ENCODE peak calls at places on chromosome 1, in nine cellular contexts. One of them, this sample, is unnamed.

GRCh38 chr1:99756598-99756997 is 9.8 kb downstream of the FRRS1 start:
- DNase-seq in tibial nerve: no peak
- DNase-seq in EL: peak
- DNase-seq in GM19239: no peak
- DNase-seq in B cell: no peak
- DNase-seq in substantia nigra: no peak
- DNase-seq in M059J: peak
- DNase-seq in NCI-H460: no peak
- DNase-seq in stomach: no peak
- DNase-seq in this sample: no peak

GRCh38 chr1:48003741-48004503 is 6.7 kb upstream of the TRABD2B start:
- DNase-seq in tibial nerve: no peak
- DNase-seq in EL: no peak
- DNase-seq in GM19239: no peak
- DNase-seq in B cell: no peak
- DNase-seq in substantia nigra: no peak
- DNase-seq in M059J: no peak
- DNase-seq in NCI-H460: no peak
- DNase-seq in stomach: no peak
- DNase-seq in this sample: no peak

GRCh38 chr1:15017105-15017504 is 136.4 kb upstream of the TMEM51 start:
- DNase-seq in tibial nerve: no peak
- DNase-seq in EL: no peak
- DNase-seq in GM19239: no peak
- DNase-seq in B cell: no peak
- DNase-seq in substantia nigra: no peak
- DNase-seq in M059J: no peak
- DNase-seq in NCI-H460: no peak
- DNase-seq in stomach: no peak
- DNase-seq in this sample: no peak

GRCh38 chr1:183039985-183040447 is 16.8 kb downstream of the LAMC1 start:
- DNase-seq in tibial nerve: no peak
- DNase-seq in EL: peak
- DNase-seq in GM19239: no peak
- DNase-seq in B cell: no peak
- DNase-seq in substantia nigra: no peak
- DNase-seq in M059J: peak
- DNase-seq in NCI-H460: no peak
- DNase-seq in stomach: no peak
- DNase-seq in this sample: no peak

GRCh38 chr1:218499021-218499691 is 154.0 kb downstream of the TGFB2 start:
- DNase-seq in tibial nerve: no peak
- DNase-seq in EL: peak
- DNase-seq in GM19239: no peak
- DNase-seq in B cell: no peak
- DNase-seq in substantia nigra: no peak
- DNase-seq in M059J: peak
- DNase-seq in NCI-H460: peak
- DNase-seq in stomach: no peak
- DNase-seq in this sample: no peak

GRCh38 chr1:117636637-117637425 is 31.0 kb downstream of the TENT5C start:
- DNase-seq in tibial nerve: no peak
- DNase-seq in EL: no peak
- DNase-seq in GM19239: no peak
- DNase-seq in B cell: peak
- DNase-seq in substantia nigra: no peak
- DNase-seq in M059J: no peak
- DNase-seq in NCI-H460: no peak
- DNase-seq in stomach: no peak
- DNase-seq in this sample: no peak

GRCh38 chr1:86151427-86151826 is 5.1 kb downstream of the COL24A1 start:
- DNase-seq in tibial nerve: no peak
- DNase-seq in EL: peak
- DNase-seq in GM19239: no peak
- DNase-seq in B cell: no peak
- DNase-seq in substantia nigra: no peak
- DNase-seq in M059J: peak
- DNase-seq in NCI-H460: no peak
- DNase-seq in stomach: no peak
- DNase-seq in this sample: no peak

GRCh38 chr1:91549041-91549735 is 48.5 kb downstream of the CDC7 start:
- DNase-seq in tibial nerve: no peak
- DNase-seq in EL: no peak
- DNase-seq in GM19239: no peak
- DNase-seq in B cell: no peak
- DNase-seq in substantia nigra: no peak
- DNase-seq in M059J: no peak
- DNase-seq in NCI-H460: no peak
- DNase-seq in stomach: no peak
- DNase-seq in this sample: no peak

GRCh38 chr1:232901255-232901654 is 49.2 kb upstream of the NTPCR start:
- DNase-seq in tibial nerve: no peak
- DNase-seq in EL: no peak
- DNase-seq in GM19239: no peak
- DNase-seq in B cell: no peak
- DNase-seq in substantia nigra: no peak
- DNase-seq in M059J: no peak
- DNase-seq in NCI-H460: no peak
- DNase-seq in stomach: no peak
- DNase-seq in this sample: peak

GRCh38 chr1:194369060-194369459 is 1182.6 kb upstream of the B3GALT2 start:
- DNase-seq in tibial nerve: no peak
- DNase-seq in EL: peak
- DNase-seq in GM19239: no peak
- DNase-seq in B cell: no peak
- DNase-seq in substantia nigra: no peak
- DNase-seq in M059J: peak
- DNase-seq in NCI-H460: no peak
- DNase-seq in stomach: no peak
- DNase-seq in this sample: no peak

GRCh38 chr1:152029144-152029936 is 7.5 kb downstream of the S100A11 start:
- DNase-seq in tibial nerve: no peak
- DNase-seq in EL: peak
- DNase-seq in GM19239: no peak
- DNase-seq in B cell: no peak
- DNase-seq in substantia nigra: no peak
- DNase-seq in M059J: peak
- DNase-seq in NCI-H460: peak
- DNase-seq in stomach: no peak
- DNase-seq in this sample: no peak

GRCh38 chr1:212070720-212071302 is 35.3 kb downstream of the DTL start:
- DNase-seq in tibial nerve: no peak
- DNase-seq in EL: peak
- DNase-seq in GM19239: no peak
- DNase-seq in B cell: no peak
- DNase-seq in substantia nigra: no peak
- DNase-seq in M059J: peak
- DNase-seq in NCI-H460: peak
- DNase-seq in stomach: no peak
- DNase-seq in this sample: no peak

GRCh38 chr1:226677121-226678020 is 61.7 kb downstream of the ITPKB start:
- DNase-seq in tibial nerve: peak
- DNase-seq in EL: peak
- DNase-seq in GM19239: no peak
- DNase-seq in B cell: peak
- DNase-seq in substantia nigra: peak
- DNase-seq in M059J: peak
- DNase-seq in NCI-H460: no peak
- DNase-seq in stomach: peak
- DNase-seq in this sample: no peak

GRCh38 chr1:236992449-236992848 is 11.8 kb downstream of the MT1HL1 start:
- DNase-seq in tibial nerve: no peak
- DNase-seq in EL: no peak
- DNase-seq in GM19239: no peak
- DNase-seq in B cell: no peak
- DNase-seq in substantia nigra: no peak
- DNase-seq in M059J: no peak
- DNase-seq in NCI-H460: no peak
- DNase-seq in stomach: no peak
- DNase-seq in this sample: no peak

GRCh38 chr1:196361112-196361714 is 247.0 kb downstream of the KCNT2 start:
- DNase-seq in tibial nerve: no peak
- DNase-seq in EL: peak
- DNase-seq in GM19239: no peak
- DNase-seq in B cell: no peak
- DNase-seq in substantia nigra: no peak
- DNase-seq in M059J: peak
- DNase-seq in NCI-H460: no peak
- DNase-seq in stomach: no peak
- DNase-seq in this sample: no peak

GRCh38 chr1:86756062-86756406 is 51.7 kb downstream of the SH3GLB1 start:
- DNase-seq in tibial nerve: no peak
- DNase-seq in EL: no peak
- DNase-seq in GM19239: no peak
- DNase-seq in B cell: no peak
- DNase-seq in substantia nigra: no peak
- DNase-seq in M059J: no peak
- DNase-seq in NCI-H460: no peak
- DNase-seq in stomach: no peak
- DNase-seq in this sample: no peak

GRCh38 chr1:207335695-207336363 is 14.4 kb downstream of the CD55 start:
- DNase-seq in tibial nerve: no peak
- DNase-seq in EL: peak
- DNase-seq in GM19239: no peak
- DNase-seq in B cell: no peak
- DNase-seq in substantia nigra: no peak
- DNase-seq in M059J: peak
- DNase-seq in NCI-H460: no peak
- DNase-seq in stomach: no peak
- DNase-seq in this sample: no peak

GRCh38 chr1:165696625-165697100 is 1.7 kb downstream of the ALDH9A1 start:
- DNase-seq in tibial nerve: no peak
- DNase-seq in EL: peak
- DNase-seq in GM19239: no peak
- DNase-seq in B cell: no peak
- DNase-seq in substantia nigra: no peak
- DNase-seq in M059J: peak
- DNase-seq in NCI-H460: no peak
- DNase-seq in stomach: no peak
- DNase-seq in this sample: no peak

GRCh38 chr1:236130372-236130771 is 12.0 kb upstream of the GPR137B start:
- DNase-seq in tibial nerve: no peak
- DNase-seq in EL: no peak
- DNase-seq in GM19239: no peak
- DNase-seq in B cell: no peak
- DNase-seq in substantia nigra: no peak
- DNase-seq in M059J: no peak
- DNase-seq in NCI-H460: no peak
- DNase-seq in stomach: no peak
- DNase-seq in this sample: no peak

GRCh38 chr1:193338194-193338593 is 151.8 kb upstream of the B3GALT2 start:
- DNase-seq in tibial nerve: no peak
- DNase-seq in EL: peak
- DNase-seq in GM19239: no peak
- DNase-seq in B cell: no peak
- DNase-seq in substantia nigra: no peak
- DNase-seq in M059J: peak
- DNase-seq in NCI-H460: no peak
- DNase-seq in stomach: no peak
- DNase-seq in this sample: no peak

This sample was measured in GM12892.